ENCODE peak calls at places on chromosomes 1 and 21, in ten cellular contexts. A is heart left ventricle, W is upper lobe of right lung, H is GM23248, E is brain microvascular endothelial cell, M is foreskin keratinocyte, G is substantia nigra, K is heart right ventricle, V is IMR-90, Z is aorta. P is an unnamed sample.

GRCh38 chr21:35336534-35336933 is 287.4 kb upstream of the RUNX1 start:
- DNase-seq in A (no peak), W (no peak), H (peak; percentile 42), E (no peak), M (no peak), G (no peak), K (no peak), V (no peak), Z (no peak), P (no peak)

GRCh38 chr1:154614887-154615286 is 6.9 kb upstream of the ADAR start:
- DNase-seq in A (no peak), W (no peak), H (no peak), E (no peak), M (no peak), G (no peak), K (no peak), V (no peak), Z (no peak), P (no peak)

GRCh38 chr21:46425566-46425965 is 33.1 kb upstream of the DIP2A start:
- DNase-seq in A (peak; percentile 64), W (no peak), H (no peak), E (no peak), M (no peak), G (no peak), K (no peak), V (no peak), Z (no peak), P (no peak)

GRCh38 chr1:2411801-2412394 is 466 bp downstream of the PEX10 start:
- DNase-seq in A (peak; percentile 73), W (no peak), H (peak; percentile 40), E (no peak), M (no peak), G (no peak), K (peak; percentile 41), V (no peak), Z (no peak), P (no peak)

GRCh38 chr1:206693029-206693428 is 8.3 kb downstream of the MAPKAPK2 start:
- DNase-seq in A (peak; percentile 88), W (no peak), H (peak; percentile 91), E (peak; percentile 75), M (no peak), G (peak; percentile 42), K (peak; percentile 85), V (peak; percentile 85), Z (peak; percentile 91), P (no peak)

GRCh38 chr1:56709269-56709880 is 64.3 kb downstream of the PRKAA2 start:
- DNase-seq in A (no peak), W (no peak), H (peak; percentile 64), E (peak; percentile 39), M (peak; percentile 42), G (no peak), K (no peak), V (peak; percentile 65), Z (no peak), P (no peak)

GRCh38 chr1:35810096-35810860 is 2.5 kb downstream of the AGO4 start:
- DNase-seq in A (no peak), W (no peak), H (peak; percentile 78), E (peak; percentile 15), M (peak; percentile 76), G (no peak), K (no peak), V (peak; percentile 61), Z (no peak), P (peak; percentile 16)

GRCh38 chr1:15764269-15764764 is 5.7 kb downstream of the FBLIM1 start:
- DNase-seq in A (no peak), W (no peak), H (no peak), E (no peak), M (peak; percentile 56), G (no peak), K (no peak), V (no peak), Z (no peak), P (no peak)

GRCh38 chr21:31248598-31248997 is 95.5 kb downstream of the TIAM1 start:
- DNase-seq in A (no peak), W (no peak), H (peak; percentile 6), E (peak; percentile 69), M (peak; percentile 80), G (no peak), K (no peak), V (peak; percentile 63), Z (no peak), P (no peak)

GRCh38 chr1:227437495-227438008 is 119.3 kb upstream of the CDC42BPA start:
- DNase-seq in A (no peak), W (no peak), H (peak; percentile 73), E (peak; percentile 31), M (peak; percentile 44), G (no peak), K (no peak), V (peak; percentile 68), Z (no peak), P (no peak)

GRCh38 chr1:10738125-10738746 is 58.2 kb downstream of the CASZ1 start:
- DNase-seq in A (no peak), W (peak; percentile 86), H (no peak), E (no peak), M (no peak), G (no peak), K (no peak), V (no peak), Z (no peak), P (no peak)

GRCh38 chr1:161133220-161133740 is 813 bp upstream of the DEDD start:
- DNase-seq in A (no peak), W (no peak), H (peak; percentile 37), E (no peak), M (no peak), G (no peak), K (no peak), V (peak; percentile 23), Z (no peak), P (no peak)

GRCh38 chr1:57468661-57469523 is 45.0 kb upstream of the DAB1 start:
- DNase-seq in A (no peak), W (no peak), H (peak; percentile 72), E (peak; percentile 6), M (no peak), G (no peak), K (no peak), V (peak; percentile 76), Z (no peak), P (no peak)

GRCh38 chr1:83905315-83905907 is 93.5 kb downstream of the TTLL7 start:
- DNase-seq in A (no peak), W (no peak), H (peak; percentile 52), E (peak; percentile 16), M (no peak), G (no peak), K (no peak), V (peak; percentile 22), Z (no peak), P (no peak)

GRCh38 chr1:106755682-106756406 is 300.6 kb upstream of the PRMT6 start:
- DNase-seq in A (no peak), W (no peak), H (peak; percentile 84), E (peak; percentile 61), M (peak; percentile 84), G (no peak), K (no peak), V (peak; percentile 10), Z (no peak), P (no peak)

GRCh38 chr1:231808990-231809389 is 182.4 kb downstream of the DISC1 start:
- DNase-seq in A (no peak), W (no peak), H (peak; percentile 94), E (peak; percentile 59), M (peak; percentile 58), G (no peak), K (no peak), V (peak; percentile 33), Z (no peak), P (no peak)

GRCh38 chr1:185813401-185813979 is 79.3 kb downstream of the HMCN1 start:
- DNase-seq in A (no peak), W (no peak), H (peak; percentile 75), E (peak; percentile 44), M (peak; percentile 40), G (no peak), K (peak; percentile 13), V (peak; percentile 73), Z (no peak), P (no peak)

GRCh38 chr1:152855661-152856060 is 4.1 kb upstream of the LCE7A start:
- DNase-seq in A (no peak), W (no peak), H (peak; percentile 37), E (no peak), M (peak; percentile 96), G (no peak), K (no peak), V (no peak), Z (no peak), P (no peak)

DNA sequence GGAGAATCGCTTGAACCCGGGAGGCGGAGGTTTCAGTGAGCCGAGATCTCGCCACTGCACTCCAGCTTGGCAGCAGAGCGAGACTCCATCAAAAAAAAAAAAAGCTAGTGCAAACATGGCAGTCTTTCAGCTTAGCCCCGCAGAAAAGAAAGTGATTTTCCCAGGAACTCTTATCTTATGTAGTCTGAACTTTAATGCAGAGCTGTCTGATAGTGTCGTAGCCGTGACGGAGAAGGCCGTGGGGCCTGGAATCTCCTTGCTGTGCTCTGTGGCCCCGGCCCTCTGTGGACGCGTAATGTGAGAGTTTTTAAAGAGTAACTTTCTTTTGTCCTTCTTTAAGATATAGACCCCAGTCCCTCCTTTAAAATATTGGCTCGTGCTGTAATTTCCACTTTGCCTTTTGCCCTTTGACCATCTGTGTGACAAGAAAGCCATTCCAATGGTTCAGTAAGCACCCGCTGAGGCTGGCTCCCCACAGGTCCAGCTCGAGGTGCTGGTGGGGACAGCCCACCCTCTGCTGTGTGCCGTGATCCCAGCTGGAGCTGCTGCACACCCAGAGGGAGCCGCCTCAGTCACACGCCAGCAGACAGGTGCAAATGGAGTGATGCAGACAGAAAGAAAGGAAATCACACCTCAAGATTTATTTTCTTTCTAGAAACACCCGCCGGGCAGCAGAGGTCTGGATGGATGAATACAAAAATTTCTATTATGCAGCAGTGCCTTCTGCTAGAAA is 164.0 kb downstream of the PGBD5 start:
- DNase-seq in A (no peak), W (peak; percentile 40), H (no peak), E (no peak), M (no peak), G (no peak), K (no peak), V (no peak), Z (no peak), P (no peak)
- H3K27ac ChIP-seq in A (no peak overlapping the region), W (no peak overlapping the region), H (no peak overlapping the region), E (no peak overlapping the region), M (no peak overlapping the region), G (no peak overlapping the region), K (no peak overlapping the region), V (no peak overlapping the region), Z (no peak overlapping the region), P (no peak overlapping the region)

GRCh38 chr1:19384772-19385187 is 72.7 kb downstream of the SLC66A1 start:
- DNase-seq in A (no peak), W (no peak), H (no peak), E (no peak), M (no peak), G (no peak), K (no peak), V (no peak), Z (peak; percentile 6), P (no peak)
- H3K27ac ChIP-seq in A (no peak overlapping the region), W (peak overlapping the region; percentile 63), H (peak overlapping the region; percentile 23), E (no peak overlapping the region), M (no peak overlapping the region), G (no peak overlapping the region), K (no peak overlapping the region), V (no peak overlapping the region), Z (no peak overlapping the region), P (no peak overlapping the region)

GRCh38 chr1:19616489-19616888 is 27.6 kb upstream of the NBL1 start:
- DNase-seq in A (no peak), W (no peak), H (peak; percentile 80), E (no peak), M (no peak), G (no peak), K (no peak), V (peak; percentile 69), Z (no peak), P (no peak)
- H3K27ac ChIP-seq in A (no peak overlapping the region), W (no peak overlapping the region), H (peak overlapping the region; percentile 72), E (no peak overlapping the region), M (no peak overlapping the region), G (no peak overlapping the region), K (no peak overlapping the region), V (no peak overlapping the region), Z (no peak overlapping the region), P (peak overlapping the region; percentile 85)

GRCh38 chr1:66294692-66295384 is 239.1 kb upstream of the SGIP1 start:
- DNase-seq in A (no peak), W (no peak), H (peak; percentile 90), E (peak; percentile 48), M (peak; percentile 76), G (no peak), K (no peak), V (peak; percentile 70), Z (no peak), P (no peak)
- H3K27ac ChIP-seq in A (no peak overlapping the region), W (no peak overlapping the region), H (peak overlapping the region; percentile 77), E (no peak overlapping the region), M (peak overlapping the region; percentile 98), G (no peak overlapping the region), K (peak overlapping the region; percentile 25), V (no peak overlapping the region), Z (no peak overlapping the region), P (peak overlapping the region; percentile 84)